ENCODE peak calls at places on chromosomes 11 and 22, in ten cellular contexts. Y is OCI-LY7, P is GM23338, T is PC-3, L is GM23248, J is SK-N-SH, O is MM.1S, D is HCT116, S is PC-9, N is Karpas-422. E is an unnamed sample.

GRCh38 chr22:22410121-22410520 is 98.4 kb downstream of the ZNF280B start:
- DNase-seq in L (no peak), N (peak; percentile 74), J (no peak), T (no peak), O (peak; percentile 18), D (no peak), S (no peak), P (no peak), Y (peak; percentile 92), E (no peak)

GRCh38 chr11:114080219-114080618 is 20.7 kb downstream of the ZBTB16 start:
- DNase-seq in P (no peak), L (peak; percentile 35), S (no peak), N (no peak), Y (no peak), D (no peak), T (no peak), J (no peak), O (peak; percentile 85), E (no peak)

GRCh38 chr11:126284829-126285228 is 1.9 kb downstream of the TIRAP start:
- DNase-seq in S (peak; percentile 85), T (peak; percentile 99), Y (peak; percentile 41), P (no peak), L (peak; percentile 96), D (no peak), J (no peak), N (peak; percentile 91), O (peak; percentile 87), E (peak; percentile 69)

GRCh38 chr11:80083561-80083960 is 642.7 kb upstream of the TENM4 start:
- DNase-seq in T (peak; percentile 41), N (peak; percentile 79), J (no peak), Y (no peak), P (peak; percentile 7), S (peak; percentile 78), D (no peak), O (no peak), L (no peak), E (peak; percentile 20)

GRCh38 chr22:49400866-49401598 is 426.6 kb downstream of the BRD1 start:
- DNase-seq in L (no peak), N (no peak), S (no peak), T (no peak), Y (no peak), P (no peak), D (no peak), O (no peak), J (no peak), E (no peak)

GRCh38 chr11:117911694-117912093 is 17.5 kb downstream of the TMPRSS13 start:
- DNase-seq in N (no peak), J (no peak), D (no peak), O (no peak), T (no peak), S (no peak), Y (no peak), P (no peak), L (no peak), E (no peak)

GRCh38 chr22:47534150-47535133 is 772.0 kb downstream of the TBC1D22A start:
- DNase-seq in Y (no peak), P (no peak), T (no peak), D (no peak), L (no peak), J (no peak), O (no peak), N (no peak), S (no peak), E (no peak)

GRCh38 chr11:65423516-65424199 is 1.1 kb downstream of the NEAT1 start:
- DNase-seq in T (peak; percentile 32), O (no peak), D (no peak), P (no peak), J (peak; percentile 10), Y (peak; percentile 45), N (peak; percentile 69), L (peak; percentile 48), S (no peak), E (no peak)

GRCh38 chr11:25650319-25650718 is 681.6 kb upstream of the ANO3 start:
- DNase-seq in P (no peak), S (no peak), D (no peak), Y (no peak), O (no peak), L (no peak), N (no peak), J (no peak), T (no peak), E (no peak)
- H3K9me2 ChIP-seq in P (no peaks in the 10 kb centered on the region), S (no peaks in the 10 kb centered on the region), D (no peaks in the 10 kb centered on the region), Y (no peaks in the 10 kb centered on the region), O (no peaks in the 10 kb centered on the region), L (no peaks in the 10 kb centered on the region), N (no peaks in the 10 kb centered on the region), J (no peaks in the 10 kb centered on the region), T (no peaks in the 10 kb centered on the region), E (no peaks in the 10 kb centered on the region)

GRCh38 chr11:61960532-61960931 is 6.9 kb downstream of the FTH1 start:
- DNase-seq in S (no peak), N (no peak), D (no peak), L (no peak), P (no peak), Y (no peak), O (no peak), T (no peak), J (no peak), E (no peak)
- H3K4me1 ChIP-seq in S (peaks cover 62% of the 10 kb centered on the region), N (peaks cover 23% of the 10 kb centered on the region), D (peaks cover under 1% of the 10 kb centered on the region), L (peaks cover 28% of the 10 kb centered on the region), P (peaks cover 5% of the 10 kb centered on the region), Y (peaks cover 29% of the 10 kb centered on the region), O (peaks cover 18% of the 10 kb centered on the region), T (peaks cover 17% of the 10 kb centered on the region), J (peaks cover 14% of the 10 kb centered on the region), E (peaks cover 25% of the 10 kb centered on the region)

GRCh38 chr11:34595960-34596359 is 24.9 kb upstream of the EHF start:
- DNase-seq in T (no peak), D (no peak), O (no peak), J (no peak), P (no peak), L (no peak), Y (no peak), S (no peak), N (no peak), E (no peak)
- H3K9me2 ChIP-seq in T (no peaks in the 10 kb centered on the region), D (no peaks in the 10 kb centered on the region), O (no peaks in the 10 kb centered on the region), J (no peaks in the 10 kb centered on the region), P (no peaks in the 10 kb centered on the region), L (no peaks in the 10 kb centered on the region), Y (no peaks in the 10 kb centered on the region), S (no peaks in the 10 kb centered on the region), N (no peaks in the 10 kb centered on the region), E (no peaks in the 10 kb centered on the region)

GRCh38 chr11:8809185-8809584 is 101.8 kb upstream of the AKIP1 start:
- DNase-seq in J (no peak), Y (no peak), S (no peak), D (no peak), O (no peak), T (no peak), P (no peak), N (no peak), L (peak; percentile 30), E (no peak)
- H3K4me1 ChIP-seq in J (peaks cover 46% of the 10 kb centered on the region), Y (peaks cover 7% of the 10 kb centered on the region), S (peaks cover 24% of the 10 kb centered on the region), D (no peaks in the 10 kb centered on the region), O (peaks cover 7% of the 10 kb centered on the region), T (peaks cover 22% of the 10 kb centered on the region), P (peaks cover 37% of the 10 kb centered on the region), N (no peaks in the 10 kb centered on the region), L (peaks cover 60% of the 10 kb centered on the region), E (peaks cover 41% of the 10 kb centered on the region)

GRCh38 chr22:46454910-46455269 is 82.5 kb downstream of the CELSR1 start:
- DNase-seq in S (peak; percentile 95), P (no peak), N (no peak), T (peak; percentile 87), O (no peak), L (no peak), J (no peak), Y (no peak), D (peak; percentile 65), E (no peak)

GRCh38 chr22:46455453-46455852 is 82.0 kb downstream of the CELSR1 start:
- DNase-seq in T (no peak), O (no peak), N (no peak), P (no peak), D (no peak), S (no peak), L (no peak), J (no peak), Y (no peak), E (no peak)

GRCh38 chr22:46458525-46458924 is 78.9 kb downstream of the CELSR1 start:
- DNase-seq in L (no peak), J (no peak), P (no peak), D (no peak), O (no peak), N (no peak), Y (no peak), T (no peak), S (no peak), E (no peak)

GRCh38 chr22:46457502-46458488 is 79.6 kb downstream of the CELSR1 start:
- DNase-seq in S (peak; percentile 88), P (no peak), N (no peak), D (no peak), Y (no peak), T (no peak), L (peak; percentile 60), J (peak; percentile 52), O (no peak), E (peak; percentile 36)

DNA sequence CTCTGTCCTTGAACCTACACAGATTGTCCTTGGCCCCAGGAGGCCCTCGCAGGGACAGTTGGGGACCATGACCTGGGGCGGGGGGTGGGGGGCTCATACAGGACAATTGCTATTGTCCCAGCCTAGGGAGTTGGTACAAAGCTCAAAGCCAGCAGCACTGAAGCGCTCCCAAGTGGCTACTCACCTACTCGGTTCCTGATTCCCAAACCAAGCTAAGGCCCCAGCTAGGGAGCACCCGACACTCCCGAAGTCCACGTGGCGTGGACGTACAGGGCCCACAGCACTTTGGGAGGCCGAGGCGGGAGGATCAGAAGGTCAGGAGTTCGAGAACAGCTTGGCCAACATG is 80.6 kb downstream of the CELSR1 start:
- DNase-seq in J (no peak), P (no peak), S (no peak), O (no peak), L (no peak), D (no peak), T (no peak), N (no peak), Y (no peak), E (no peak)
- H3K9me2 ChIP-seq in J (no peaks in the 10 kb centered on the region), P (no peaks in the 10 kb centered on the region), S (no peaks in the 10 kb centered on the region), O (no peaks in the 10 kb centered on the region), L (no peaks in the 10 kb centered on the region), D (no peaks in the 10 kb centered on the region), T (no peaks in the 10 kb centered on the region), N (no peaks in the 10 kb centered on the region), Y (no peaks in the 10 kb centered on the region), E (no peaks in the 10 kb centered on the region)

DNA sequence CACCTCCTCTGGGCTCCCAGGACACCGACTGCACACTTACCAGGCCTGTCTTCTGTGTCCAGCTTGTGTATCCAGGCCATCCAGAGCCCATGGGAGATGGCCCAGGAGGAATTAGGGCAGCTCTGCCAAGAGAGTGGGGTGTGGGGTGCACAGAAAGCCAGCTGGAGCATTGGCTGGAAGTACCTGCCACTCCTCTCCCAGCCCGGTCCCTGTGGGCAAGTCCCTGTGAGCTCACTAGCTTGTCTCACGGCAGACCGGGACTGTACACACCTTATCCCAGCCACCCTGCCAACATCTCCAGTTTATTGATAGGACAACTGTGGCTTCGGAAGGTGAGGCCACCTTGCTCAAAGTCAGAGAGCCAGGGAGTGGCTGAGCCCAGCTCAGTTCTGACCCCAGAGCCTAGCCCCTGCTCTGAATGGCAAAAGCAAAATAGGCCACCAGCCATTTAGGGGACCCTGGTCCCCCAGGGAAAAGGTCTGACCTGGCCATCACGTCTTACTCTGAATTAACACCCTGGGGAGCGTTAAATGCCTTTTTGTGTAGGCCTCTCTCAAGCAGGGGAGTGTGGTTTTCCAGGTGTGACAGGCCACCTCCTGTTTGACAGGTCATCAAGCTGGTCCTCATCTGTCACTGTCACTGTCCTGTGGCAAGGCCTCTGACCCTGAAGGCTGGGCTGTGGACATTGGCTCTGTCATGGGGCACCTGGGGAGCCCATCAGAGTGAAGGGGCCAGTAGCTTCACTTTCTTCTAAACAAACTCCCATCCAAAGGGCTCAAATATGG is 15.1 kb downstream of the UQCR10 start:
- DNase-seq in S (peak; percentile 61), L (peak; percentile 51), Y (no peak), J (no peak), T (peak; percentile 21), N (no peak), P (no peak), D (no peak), O (no peak), E (peak; percentile 42)
- H3K4me1 ChIP-seq in S (peaks cover 70% of the 10 kb centered on the region), L (peaks cover 41% of the 10 kb centered on the region), Y (no peaks in the 10 kb centered on the region), J (peaks cover 29% of the 10 kb centered on the region), T (peaks cover 44% of the 10 kb centered on the region), N (peaks cover 3% of the 10 kb centered on the region), P (no peaks in the 10 kb centered on the region), D (peaks cover 11% of the 10 kb centered on the region), O (no peaks in the 10 kb centered on the region), E (peaks cover 21% of the 10 kb centered on the region)